ENCODE peak calls at places on chromosomes 3 and 15, in eight cellular contexts. J is cardiac muscle cell, N is fibroblast of villous mesenchyme, G is Panc1, F is heart right ventricle, S is A549, C is epithelial cell of esophagus, I is foreskin fibroblast. U is an unnamed sample.

GRCh38 chr15:33902043-33902442 is 66.3 kb upstream of the CHRM5 start:
- DNase-seq in J (no peak), N (no peak), G (no peak), F (no peak), S (no peak), C (no peak), I (no peak), U (no peak)

GRCh38 chr15:92796163-92796611 is 103.9 kb upstream of the CHD2 start:
- DNase-seq in J (no peak), N (no peak), G (no peak), F (no peak), S (no peak), C (no peak), I (no peak), U (no peak)

GRCh38 chr3:58657571-58658141 is 8.9 kb downstream of the FAM3D start:
- DNase-seq in J (no peak), N (no peak), G (no peak), F (no peak), S (no peak), C (peak), I (no peak), U (no peak)

GRCh38 chr3:71090207-71090606 is 493.3 kb downstream of the FOXP1 start:
- DNase-seq in J (no peak), N (no peak), G (no peak), F (no peak), S (no peak), C (no peak), I (no peak), U (no peak)

GRCh38 chr3:44427683-44428082 is 49.8 kb downstream of the ZNF445 start:
- DNase-seq in J (no peak), N (no peak), G (no peak), F (no peak), S (no peak), C (no peak), I (no peak), U (no peak)

GRCh38 chr3:32820971-32821685 is 3.3 kb downstream of the TRIM71 start:
- DNase-seq in J (no peak), N (no peak), G (no peak), F (no peak), S (no peak), C (no peak), I (no peak), U (no peak)

GRCh38 chr15:66023322-66023972 is 154.2 kb downstream of the RAB11A start:
- DNase-seq in J (no peak), N (no peak), G (no peak), F (no peak), S (no peak), C (no peak), I (no peak), U (peak)

GRCh38 chr3:176106380-176106779 is 1090.9 kb downstream of the TBL1XR1 start:
- DNase-seq in J (no peak), N (no peak), G (no peak), F (no peak), S (no peak), C (peak), I (no peak), U (peak)

GRCh38 chr3:110017304-110017703 is 680.0 kb upstream of the DPPA4 start:
- DNase-seq in J (no peak), N (no peak), G (no peak), F (no peak), S (no peak), C (no peak), I (no peak), U (no peak)

GRCh38 chr15:44536298-44536961 is 517 bp upstream of the EIF3J start:
- DNase-seq in J (no peak), N (no peak), G (peak), F (peak), S (no peak), C (peak), I (peak), U (peak)

GRCh38 chr3:133383175-133383574 is 16.7 kb upstream of the BFSP2 start:
- DNase-seq in J (no peak), N (no peak), G (no peak), F (no peak), S (no peak), C (peak), I (no peak), U (no peak)

GRCh38 chr15:38611228-38611627 is 46.6 kb upstream of the RASGRP1 start:
- DNase-seq in J (no peak), N (no peak), G (no peak), F (no peak), S (no peak), C (peak), I (no peak), U (no peak)

GRCh38 chr15:68797157-68797556 is 23.5 kb downstream of the ANP32A start:
- DNase-seq in J (no peak), N (no peak), G (no peak), F (no peak), S (no peak), C (no peak), I (no peak), U (no peak)

GRCh38 chr3:10142707-10143560 is 1.4 kb downstream of the VHL start:
- DNase-seq in J (peak), N (peak), G (no peak), F (no peak), S (peak), C (peak), I (no peak), U (peak)

GRCh38 chr3:186129206-186129605 is 20.3 kb upstream of the ETV5 start:
- DNase-seq in J (no peak), N (no peak), G (no peak), F (no peak), S (no peak), C (no peak), I (no peak), U (no peak)

GRCh38 chr3:69509288-69509687 is 123.4 kb upstream of the FRMD4B start:
- DNase-seq in J (no peak), N (no peak), G (no peak), F (no peak), S (no peak), C (peak), I (no peak), U (no peak)

GRCh38 chr3:129023909-129024308 is 22.8 kb downstream of the EFCC1 start:
- DNase-seq in J (no peak), N (peak), G (no peak), F (no peak), S (peak), C (peak), I (no peak), U (peak)

GRCh38 chr3:129026728-129027543 is 25.8 kb downstream of the EFCC1 start:
- DNase-seq in J (peak), N (peak), G (peak), F (peak), S (peak), C (peak), I (peak), U (peak)

GRCh38 chr3:129027544-129027880 is 26.4 kb downstream of the EFCC1 start:
- DNase-seq in J (no peak), N (no peak), G (no peak), F (no peak), S (no peak), C (no peak), I (no peak), U (no peak)

GRCh38 chr3:129025108-129025507 is 24.0 kb downstream of the EFCC1 start:
- DNase-seq in J (no peak), N (no peak), G (no peak), F (no peak), S (no peak), C (no peak), I (no peak), U (no peak)

DNA sequence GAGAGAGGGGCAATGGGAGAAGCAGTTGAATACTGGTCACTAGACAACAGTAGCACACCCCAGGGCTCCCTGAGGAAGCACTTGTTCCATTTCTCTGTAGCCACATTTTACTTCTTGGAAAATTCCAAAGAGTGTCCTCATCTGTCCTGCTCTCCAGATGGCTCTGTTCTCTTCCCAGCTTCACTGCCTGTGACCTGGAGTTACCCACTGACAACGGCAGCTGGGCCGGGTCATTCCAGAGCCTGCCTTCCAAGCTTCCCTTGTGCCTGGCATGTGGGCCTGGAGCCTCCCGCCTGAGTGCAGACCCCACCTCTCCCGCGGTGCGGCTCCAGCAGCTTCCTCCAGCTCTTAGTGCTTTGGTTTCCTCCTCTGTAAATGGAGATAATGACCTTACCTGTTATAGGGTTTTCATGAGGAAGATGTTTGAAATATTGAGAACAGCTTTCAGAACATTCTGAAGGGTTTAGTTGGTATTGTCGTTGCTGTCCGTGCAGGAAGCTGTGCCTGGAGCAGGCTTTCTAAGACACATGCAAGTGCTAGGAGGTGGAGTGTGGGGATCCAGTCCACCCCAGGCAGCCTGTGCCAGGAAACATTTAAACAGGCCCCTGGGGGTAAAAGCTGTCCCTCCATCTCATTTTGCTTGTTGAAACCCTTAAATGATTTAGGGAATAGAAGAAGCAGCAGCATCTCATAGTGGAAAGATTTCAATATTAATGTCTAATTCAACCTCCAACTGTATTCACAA is 24.8 kb downstream of the EFCC1 start:
- DNase-seq in J (no peak), N (peak), G (no peak), F (peak), S (no peak), C (no peak), I (no peak), U (no peak)
- H3K4me3 ChIP-seq in J (no peak), N (no peak), G (no peak), F (no peak), S (no peak), C (no peak), I (no peak), U (no peak)

DNA sequence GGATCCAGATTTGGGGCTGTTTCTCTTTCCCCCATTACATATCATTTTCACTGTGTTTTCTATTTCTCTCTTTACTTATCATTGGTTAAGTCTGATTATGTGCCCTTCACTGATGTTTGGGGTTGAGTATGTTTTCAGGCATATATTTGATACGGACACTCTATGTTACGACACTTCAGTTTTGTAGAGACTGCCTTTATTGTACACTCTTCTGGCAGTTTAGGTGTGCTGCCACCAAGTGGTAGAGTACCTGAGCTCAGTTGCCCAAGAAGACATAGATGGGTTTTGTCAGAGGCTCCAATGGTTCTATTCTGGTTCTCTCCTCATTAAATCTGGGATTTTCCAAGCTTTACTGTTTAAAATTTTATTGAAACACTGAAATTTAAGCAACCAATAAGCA is 255.0 kb upstream of the ROPN1 start:
- DNase-seq in J (no peak), N (peak), G (peak), F (no peak), S (peak), C (peak), I (no peak), U (peak)
- TF ChIP-seq CTCF in J (peak), N (peak), G (peak), F (peak), S (peak), C (peak), I (peak), U (peak)

GRCh38 chr3:170277833-170278586 is 55.8 kb downstream of the PRKCI start:
- DNase-seq in J (no peak), N (peak), G (no peak), F (no peak), S (no peak), C (no peak), I (no peak), U (peak)
- H3K4me3 ChIP-seq in J (no peak), N (no peak), G (no peak), F (no peak), S (no peak), C (no peak), I (no peak), U (no peak)

DNA sequence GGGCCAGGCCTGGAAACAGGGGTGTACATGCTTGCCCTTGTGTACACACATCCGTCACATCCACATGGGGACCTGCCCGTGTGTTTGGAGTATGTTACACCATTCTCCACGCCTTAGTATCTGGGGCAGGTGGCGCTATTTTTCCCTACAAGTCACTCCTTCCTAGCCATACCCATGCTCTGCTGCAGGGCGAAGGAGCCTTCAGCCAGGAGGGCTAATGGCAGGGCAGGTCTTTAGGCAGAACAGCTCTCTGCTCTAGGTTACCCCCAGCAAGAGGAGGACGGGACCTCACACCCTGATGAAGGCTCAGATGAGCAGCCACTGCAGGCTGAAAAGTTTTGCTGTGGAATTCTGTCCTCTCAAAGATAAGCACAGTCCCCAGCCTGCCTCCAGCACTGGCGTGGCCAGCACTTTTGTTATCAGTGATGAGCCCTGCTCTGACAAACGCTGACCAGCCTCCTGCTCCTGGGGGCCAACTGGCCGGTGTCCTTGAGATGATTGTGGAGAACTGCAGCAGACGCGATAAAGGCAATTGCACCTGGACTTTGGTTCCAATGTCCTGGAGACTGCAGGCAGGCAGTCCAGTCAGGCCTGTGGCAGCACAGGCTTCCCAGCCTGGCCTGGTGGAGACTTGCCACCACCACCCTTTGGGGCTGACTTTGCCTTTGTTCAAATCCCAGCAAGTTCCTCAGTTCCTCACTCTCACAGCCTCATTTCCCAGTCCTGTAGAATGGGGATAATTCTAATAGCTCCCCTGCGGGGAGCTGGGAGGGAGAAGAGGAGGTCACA is 19.8 kb upstream of the PIGZ start:
- DNase-seq in J (no peak), N (peak), G (no peak), F (no peak), S (peak), C (peak), I (no peak), U (peak)
- TF ChIP-seq CTCF in J (peak), N (peak), G (no peak), F (no peak), S (no peak), C (peak), I (no peak), U (peak)

GRCh38 chr3:11290743-11291680 is 18.8 kb downstream of the ATG7 start:
- DNase-seq in J (peak), N (peak), G (no peak), F (no peak), S (no peak), C (peak), I (peak), U (peak)

GRCh38 chr3:11289864-11290263 is 17.7 kb downstream of the ATG7 start:
- DNase-seq in J (no peak), N (no peak), G (no peak), F (no peak), S (no peak), C (no peak), I (no peak), U (no peak)

GRCh38 chr3:11285471-11285870 is 13.3 kb downstream of the ATG7 start:
- DNase-seq in J (peak), N (no peak), G (no peak), F (no peak), S (no peak), C (no peak), I (no peak), U (no peak)

GRCh38 chr3:11288786-11289637 is 16.8 kb downstream of the ATG7 start:
- DNase-seq in J (peak), N (peak), G (peak), F (no peak), S (peak), C (peak), I (peak), U (peak)

GRCh38 chr3:11288021-11288491 is 15.9 kb downstream of the ATG7 start:
- DNase-seq in J (peak), N (peak), G (no peak), F (no peak), S (no peak), C (peak), I (no peak), U (peak)
- H3K4me3 ChIP-seq in J (no peak), N (no peak), G (no peak), F (no peak), S (no peak), C (no peak), I (no peak), U (no peak)

GRCh38 chr3:168248383-168249047 is 152.8 kb upstream of the GOLIM4 start:
- DNase-seq in J (peak), N (peak), G (no peak), F (peak), S (peak), C (peak), I (peak), U (peak)

GRCh38 chr3:168251371-168251770 is 155.6 kb upstream of the GOLIM4 start:
- DNase-seq in J (no peak), N (no peak), G (no peak), F (no peak), S (no peak), C (no peak), I (no peak), U (no peak)

GRCh38 chr3:168250415-168250861 is 154.7 kb upstream of the GOLIM4 start:
- DNase-seq in J (peak), N (peak), G (no peak), F (no peak), S (no peak), C (peak), I (peak), U (peak)

GRCh38 chr3:168249048-168249538 is 153.4 kb upstream of the GOLIM4 start:
- DNase-seq in J (peak), N (peak), G (no peak), F (no peak), S (peak), C (peak), I (peak), U (peak)

DNA sequence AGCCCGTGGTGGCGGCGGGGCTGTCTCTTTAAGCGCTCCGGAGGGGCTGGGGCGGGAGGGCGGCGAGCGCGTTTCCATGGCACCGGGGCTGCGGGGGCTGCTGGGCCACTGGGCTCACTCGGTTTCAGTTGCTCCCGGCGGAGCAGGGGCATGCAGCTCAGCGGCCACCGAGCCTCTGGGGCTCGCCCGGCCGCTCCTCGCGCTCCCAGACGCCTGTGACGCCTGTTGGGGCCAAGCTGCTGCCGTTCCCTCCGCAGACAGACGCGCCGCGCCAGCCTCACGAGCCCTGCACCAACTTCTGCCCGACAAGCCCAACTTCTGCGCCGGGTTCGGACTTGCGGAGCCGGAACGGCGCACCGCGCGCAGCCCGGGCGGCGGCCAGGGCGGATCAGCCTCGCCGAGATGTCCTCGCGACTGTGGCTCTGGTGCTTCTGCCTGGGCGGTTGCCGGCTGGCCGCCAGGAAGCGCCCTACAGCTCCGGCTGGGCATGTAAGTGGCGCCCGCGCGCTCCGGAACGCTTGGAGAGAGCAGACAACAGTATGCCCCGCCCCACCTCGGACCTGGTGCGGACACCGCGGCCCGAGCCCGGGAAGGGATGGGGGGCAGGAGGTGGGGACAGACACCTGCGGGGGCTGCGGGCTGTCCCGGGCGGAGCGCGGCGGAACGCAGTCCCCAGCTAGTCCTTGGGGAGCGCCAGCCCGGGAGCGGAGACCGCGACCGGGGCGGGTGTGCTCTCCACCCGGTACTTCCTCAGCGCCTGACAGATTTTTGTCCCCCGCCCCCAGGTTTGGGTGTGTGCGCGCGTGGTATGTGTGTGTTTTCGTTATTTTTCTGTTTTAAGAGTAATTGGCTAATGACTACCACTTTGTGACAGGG is 154.1 kb upstream of the GOLIM4 start:
- DNase-seq in J (peak), N (peak), G (no peak), F (peak), S (peak), C (peak), I (peak), U (peak)
- TF ChIP-seq CTCF in J (peak), N (peak), G (peak), F (peak), S (peak), C (peak), I (peak), U (peak)

GRCh38 chr3:120436523-120437050 is 14.2 kb downstream of the FSTL1 start:
- DNase-seq in J (no peak), N (no peak), G (no peak), F (no peak), S (no peak), C (no peak), I (no peak), U (no peak)

GRCh38 chr3:120438971-120439370 is 11.8 kb downstream of the FSTL1 start:
- DNase-seq in J (peak), N (peak), G (no peak), F (peak), S (peak), C (peak), I (peak), U (peak)

GRCh38 chr3:120437559-120437958 is 13.2 kb downstream of the FSTL1 start:
- DNase-seq in J (no peak), N (no peak), G (no peak), F (no peak), S (no peak), C (no peak), I (no peak), U (no peak)

GRCh38 chr3:120440001-120440703 is 10.6 kb downstream of the FSTL1 start:
- DNase-seq in J (peak), N (no peak), G (no peak), F (no peak), S (no peak), C (peak), I (no peak), U (no peak)

DNA sequence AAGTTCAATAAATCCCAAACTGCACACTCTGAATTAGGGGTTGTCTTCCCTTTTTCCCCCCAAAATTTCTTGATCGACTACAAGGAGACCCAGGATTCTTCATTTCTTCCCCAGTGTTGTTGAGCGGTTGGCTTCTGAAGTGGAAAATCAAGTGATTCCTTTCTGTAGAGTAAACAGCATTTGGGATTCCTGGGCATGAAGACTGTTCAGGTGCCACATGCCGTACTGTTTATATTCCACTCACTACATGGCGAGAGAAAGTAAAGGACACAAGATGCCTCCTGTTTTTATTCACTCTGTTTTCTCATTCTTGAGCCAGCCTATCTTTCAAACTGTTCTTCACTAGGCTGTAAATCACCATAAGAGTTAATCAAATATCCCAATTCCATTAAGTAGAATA is 12.6 kb downstream of the FSTL1 start:
- DNase-seq in J (no peak), N (no peak), G (no peak), F (no peak), S (no peak), C (no peak), I (no peak), U (no peak)
- H3K4me3 ChIP-seq in J (no peak), N (no peak), G (no peak), F (no peak), S (no peak), C (no peak), I (no peak), U (no peak)

U was measured in choroid plexus epithelial cell.